ENCODE peak calls at places on chromosome 10, in five cellular contexts. One of them, this sample, is unnamed.

GRCh38 chr10:120506674-120507073 is 49.6 kb downstream of the PLPP4 start:
- DNase-seq in neuronal stem cell: no peak
- DNase-seq in H1: no peak
- DNase-seq in mesenchymal stem cell: no peak
- DNase-seq in H9: no peak
- DNase-seq in this sample: no peak

GRCh38 chr10:14476641-14477407 is 146.1 kb upstream of the FRMD4A start:
- DNase-seq in H1: no peak
- DNase-seq in mesenchymal stem cell: no peak
- DNase-seq in neuronal stem cell: no peak
- DNase-seq in H9: no peak
- DNase-seq in this sample: no peak

GRCh38 chr10:122461729-122462532 is 578 bp downstream of the HTRA1 start:
- DNase-seq in mesenchymal stem cell: peak
- DNase-seq in H9: no peak
- DNase-seq in H1: peak
- DNase-seq in neuronal stem cell: no peak
- DNase-seq in this sample: no peak

GRCh38 chr10:103941801-103942200 is 23.8 kb upstream of the STN1 start:
- DNase-seq in neuronal stem cell: no peak
- DNase-seq in H9: no peak
- DNase-seq in mesenchymal stem cell: no peak
- DNase-seq in H1: no peak
- DNase-seq in this sample: no peak

GRCh38 chr10:47082055-47082784 is 171.0 kb downstream of the PTPN20 start:
- DNase-seq in mesenchymal stem cell: no peak
- DNase-seq in neuronal stem cell: no peak
- DNase-seq in H1: no peak
- DNase-seq in H9: no peak
- DNase-seq in this sample: no peak

GRCh38 chr10:129958686-129959543 is 5.2 kb downstream of the EBF3 start:
- DNase-seq in neuronal stem cell: peak
- DNase-seq in H9: peak
- DNase-seq in H1: peak
- DNase-seq in mesenchymal stem cell: no peak
- DNase-seq in this sample: no peak

GRCh38 chr10:29243750-29244149 is 45.1 kb upstream of the LYZL1 start:
- DNase-seq in H1: peak
- DNase-seq in mesenchymal stem cell: no peak
- DNase-seq in neuronal stem cell: no peak
- DNase-seq in H9: peak
- DNase-seq in this sample: peak

GRCh38 chr10:103554488-103555320 is 61.2 kb downstream of the NEURL1 start:
- DNase-seq in H1: peak
- DNase-seq in neuronal stem cell: peak
- DNase-seq in mesenchymal stem cell: peak
- DNase-seq in H9: peak
- DNase-seq in this sample: peak

GRCh38 chr10:99331207-99331803 is 2.1 kb downstream of the CNNM1 start:
- DNase-seq in neuronal stem cell: no peak
- DNase-seq in H1: no peak
- DNase-seq in H9: no peak
- DNase-seq in mesenchymal stem cell: peak
- DNase-seq in this sample: no peak

GRCh38 chr10:34186740-34187139 is 628.4 kb downstream of the PARD3 start:
- DNase-seq in H1: no peak
- DNase-seq in H9: no peak
- DNase-seq in neuronal stem cell: no peak
- DNase-seq in mesenchymal stem cell: no peak
- DNase-seq in this sample: no peak

GRCh38 chr10:1363466-1364121 is 307.4 kb downstream of the WDR37 start:
- DNase-seq in H1: peak
- DNase-seq in mesenchymal stem cell: no peak
- DNase-seq in H9: no peak
- DNase-seq in neuronal stem cell: no peak
- DNase-seq in this sample: no peak

GRCh38 chr10:86225098-86225782 is 141.4 kb downstream of the GRID1 start:
- DNase-seq in neuronal stem cell: no peak
- DNase-seq in mesenchymal stem cell: no peak
- DNase-seq in H1: no peak
- DNase-seq in H9: no peak
- DNase-seq in this sample: no peak

GRCh38 chr10:95519132-95519487 is 42.1 kb downstream of the SORBS1 start:
- DNase-seq in H1: no peak
- DNase-seq in mesenchymal stem cell: no peak
- DNase-seq in neuronal stem cell: no peak
- DNase-seq in H9: no peak
- DNase-seq in this sample: no peak

GRCh38 chr10:122727426-122727825 is 27.8 kb upstream of the C10orf120 start:
- DNase-seq in neuronal stem cell: no peak
- DNase-seq in H1: no peak
- DNase-seq in mesenchymal stem cell: no peak
- DNase-seq in H9: peak
- DNase-seq in this sample: no peak

GRCh38 chr10:52615756-52616419 is 156.7 kb downstream of the MBL2 start:
- DNase-seq in H1: no peak
- DNase-seq in neuronal stem cell: no peak
- DNase-seq in mesenchymal stem cell: no peak
- DNase-seq in H9: no peak
- DNase-seq in this sample: no peak
- H3K14ac ChIP-seq in H1: no peak
- H3K14ac ChIP-seq in neuronal stem cell: no peak
- H3K14ac ChIP-seq in mesenchymal stem cell: no peak
- H3K14ac ChIP-seq in H9: no peak
- H3K14ac ChIP-seq in this sample: no peak

GRCh38 chr10:61795551-61795950 is 105.9 kb upstream of the ARID5B start:
- DNase-seq in H1: no peak
- DNase-seq in neuronal stem cell: no peak
- DNase-seq in H9: peak
- DNase-seq in mesenchymal stem cell: no peak
- DNase-seq in this sample: no peak

GRCh38 chr10:61803269-61803668 is 98.2 kb upstream of the ARID5B start:
- DNase-seq in mesenchymal stem cell: no peak
- DNase-seq in H9: no peak
- DNase-seq in H1: no peak
- DNase-seq in neuronal stem cell: no peak
- DNase-seq in this sample: no peak

GRCh38 chr10:61795147-61795546 is 106.4 kb upstream of the ARID5B start:
- DNase-seq in mesenchymal stem cell: no peak
- DNase-seq in neuronal stem cell: no peak
- DNase-seq in H9: no peak
- DNase-seq in H1: no peak
- DNase-seq in this sample: no peak

GRCh38 chr10:61796785-61797184 is 104.7 kb upstream of the ARID5B start:
- DNase-seq in H1: no peak
- DNase-seq in neuronal stem cell: no peak
- DNase-seq in mesenchymal stem cell: no peak
- DNase-seq in H9: no peak
- DNase-seq in this sample: no peak

GRCh38 chr10:61798711-61799110 is 102.8 kb upstream of the ARID5B start:
- DNase-seq in neuronal stem cell: no peak
- DNase-seq in H9: no peak
- DNase-seq in H1: no peak
- DNase-seq in mesenchymal stem cell: no peak
- DNase-seq in this sample: no peak
- H3K14ac ChIP-seq in neuronal stem cell: no peak
- H3K14ac ChIP-seq in H9: no peak
- H3K14ac ChIP-seq in H1: no peak
- H3K14ac ChIP-seq in mesenchymal stem cell: no peak
- H3K14ac ChIP-seq in this sample: no peak

GRCh38 chr10:31121797-31122586 is 90.3 kb upstream of the ZNF438 start:
- DNase-seq in mesenchymal stem cell: no peak
- DNase-seq in H1: no peak
- DNase-seq in neuronal stem cell: no peak
- DNase-seq in H9: no peak
- DNase-seq in this sample: no peak
- H3K14ac ChIP-seq in mesenchymal stem cell: no peak
- H3K14ac ChIP-seq in H1: no peak
- H3K14ac ChIP-seq in neuronal stem cell: no peak
- H3K14ac ChIP-seq in H9: no peak
- H3K14ac ChIP-seq in this sample: no peak

DNA sequence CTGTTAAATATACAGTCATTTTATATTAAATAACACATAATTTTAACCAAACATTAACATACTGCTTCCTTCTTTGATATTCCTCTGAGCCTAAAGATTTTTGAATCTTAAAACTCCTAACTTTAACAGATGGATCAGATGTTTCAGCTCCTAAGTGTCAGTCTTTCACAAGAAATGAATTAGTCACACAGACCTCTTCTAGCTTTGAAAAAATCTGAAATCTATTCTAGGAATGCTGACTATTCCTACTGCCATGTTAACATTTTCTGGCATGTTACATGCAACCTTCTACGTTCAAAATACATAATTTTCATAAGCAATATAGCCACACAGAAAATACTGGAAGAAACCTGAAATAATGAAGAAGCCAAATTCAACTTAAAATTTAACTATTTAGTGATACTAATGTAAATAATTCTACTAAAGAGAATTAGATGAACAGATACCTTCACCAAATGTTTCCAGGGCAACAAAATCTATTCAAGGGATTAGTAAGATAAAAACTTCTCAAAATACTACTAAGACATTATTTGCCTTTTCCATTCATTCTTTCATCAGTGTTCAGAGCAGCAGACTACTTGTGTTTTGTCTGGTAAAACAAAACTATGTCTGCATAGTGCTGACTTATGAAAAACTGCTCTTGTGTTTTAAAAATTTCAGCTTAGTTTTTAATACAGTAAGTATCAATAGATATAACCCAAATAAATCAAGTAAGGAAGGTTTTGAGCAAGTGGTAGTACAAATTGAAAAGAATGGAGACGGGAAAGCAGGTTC is 9.2 kb downstream of the JMJD1C start:
- DNase-seq in H1: no peak
- DNase-seq in mesenchymal stem cell: peak
- DNase-seq in neuronal stem cell: no peak
- DNase-seq in H9: no peak
- DNase-seq in this sample: peak
- H3K14ac ChIP-seq in H1: no peak
- H3K14ac ChIP-seq in mesenchymal stem cell: no peak
- H3K14ac ChIP-seq in neuronal stem cell: no peak
- H3K14ac ChIP-seq in H9: no peak
- H3K14ac ChIP-seq in this sample: no peak

GRCh38 chr10:8596929-8597472 is 542.5 kb downstream of the GATA3 start:
- DNase-seq in neuronal stem cell: no peak
- DNase-seq in H9: no peak
- DNase-seq in H1: no peak
- DNase-seq in mesenchymal stem cell: no peak
- DNase-seq in this sample: no peak
- H3K14ac ChIP-seq in neuronal stem cell: no peak
- H3K14ac ChIP-seq in H9: no peak
- H3K14ac ChIP-seq in H1: no peak
- H3K14ac ChIP-seq in mesenchymal stem cell: no peak
- H3K14ac ChIP-seq in this sample: no peak

DNA sequence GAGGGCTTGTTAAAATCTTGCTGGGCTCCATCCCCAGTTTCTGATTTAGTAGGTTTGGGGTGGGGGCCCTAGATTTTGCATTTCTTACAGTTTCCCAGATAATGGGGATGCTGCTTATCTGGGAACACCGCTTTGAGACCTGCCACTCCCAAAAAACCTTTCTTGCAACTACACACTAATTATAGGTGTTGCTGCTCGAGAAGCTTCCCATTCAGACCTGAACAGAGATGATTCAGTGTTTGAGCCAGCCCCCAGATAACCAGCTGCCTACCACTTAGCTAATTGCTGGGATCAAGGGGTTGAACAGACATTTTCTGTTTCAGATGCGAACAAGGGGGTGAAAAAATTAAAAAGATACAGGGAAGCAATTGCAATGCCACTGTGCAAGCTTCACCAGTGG is 448.6 kb downstream of the KCNMA1 start:
- DNase-seq in mesenchymal stem cell: no peak
- DNase-seq in H1: no peak
- DNase-seq in H9: no peak
- DNase-seq in neuronal stem cell: no peak
- DNase-seq in this sample: no peak
- H3K14ac ChIP-seq in mesenchymal stem cell: no peak
- H3K14ac ChIP-seq in H1: no peak
- H3K14ac ChIP-seq in H9: no peak
- H3K14ac ChIP-seq in neuronal stem cell: no peak
- H3K14ac ChIP-seq in this sample: peak

GRCh38 chr10:79400567-79401004 is 44.8 kb downstream of the ZCCHC24 start:
- DNase-seq in H1: peak
- DNase-seq in mesenchymal stem cell: peak
- DNase-seq in H9: peak
- DNase-seq in neuronal stem cell: no peak
- DNase-seq in this sample: no peak
- H3K14ac ChIP-seq in H1: no peak
- H3K14ac ChIP-seq in mesenchymal stem cell: no peak
- H3K14ac ChIP-seq in H9: no peak
- H3K14ac ChIP-seq in neuronal stem cell: no peak
- H3K14ac ChIP-seq in this sample: no peak

This sample was measured in trophoblast cell.